ENCODE peak calls at places on chromosomes 4 and X, in six cellular contexts. M is stomach; Y is GM23248; O is adrenal gland; L is CD4-positive, CD25-positive, alpha-beta regulatory T cell; F is MM.1S. Z is an unnamed sample. For H3K4me1, the result is how much of the 10 kb centered on the place peaks cover.

GRCh38 chr4:159481936-159482335 is 379.1 kb downstream of the RAPGEF2 start:
- DNase-seq in M (no peak), Y (no peak), O (no peak), L (no peak), F (no peak), Z (no peak)

GRCh38 chrX:119240356-119240755 is 4.3 kb downstream of the PGRMC1 start:
- DNase-seq in M (no peak), Y (peak), O (peak), L (no peak), F (no peak), Z (no peak)

GRCh38 chrX:136659174-136659573 is 11.2 kb downstream of the CD40LG start:
- DNase-seq in M (no peak), Y (no peak), O (no peak), L (no peak), F (no peak), Z (no peak)

GRCh38 chr4:4417886-4418285 is 31.0 kb downstream of the NSG1 start:
- DNase-seq in M (peak), Y (no peak), O (no peak), L (no peak), F (no peak), Z (no peak)

GRCh38 chr4:162506253-162506652 is 342.5 kb upstream of the FSTL5 start:
- DNase-seq in M (no peak), Y (peak), O (no peak), L (no peak), F (no peak), Z (no peak)

GRCh38 chrX:30039768-30040167 is 175.6 kb upstream of the MAGEB2 start:
- DNase-seq in M (no peak), Y (no peak), O (no peak), L (no peak), F (no peak), Z (no peak)

GRCh38 chr4:65669008-65669971 is 999 bp downstream of the EPHA5 start:
- DNase-seq in M (no peak), Y (peak), O (no peak), L (no peak), F (no peak), Z (no peak)

GRCh38 chr4:90318208-90318607 is 191.0 kb downstream of the CCSER1 start:
- DNase-seq in M (no peak), Y (peak), O (no peak), L (no peak), F (peak), Z (no peak)

GRCh38 chrX:40434947-40435346 is 145.8 kb upstream of the ATP6AP2 start:
- DNase-seq in M (no peak), Y (peak), O (peak), L (no peak), F (no peak), Z (no peak)

DNA sequence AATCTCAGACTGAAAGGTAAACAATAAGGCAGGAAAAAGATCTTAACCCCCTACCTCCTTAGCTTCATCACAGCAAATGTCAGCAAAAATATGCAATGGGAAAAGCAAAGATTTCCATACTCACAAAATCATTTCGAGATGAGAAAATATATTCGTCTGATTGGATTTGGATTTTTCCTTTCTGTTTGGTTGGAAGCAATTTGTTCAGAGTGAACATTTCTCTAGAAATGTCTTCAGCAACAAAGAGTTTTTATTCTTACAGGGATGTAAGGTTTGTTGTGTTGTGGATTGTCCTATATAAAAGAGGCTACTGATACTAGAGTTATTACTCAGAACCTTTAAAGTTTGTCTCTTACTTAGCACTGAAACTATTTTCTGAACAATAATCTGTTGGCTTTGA is 23.8 kb downstream of the GRIA2 start:
- DNase-seq in M (no peak), Y (no peak), O (no peak), L (no peak), F (no peak), Z (no peak)
- H3K4me3 ChIP-seq in M (no peak), Y (no peak), O (no peak), L (no peak), F (no peak), Z (no peak)

DNA sequence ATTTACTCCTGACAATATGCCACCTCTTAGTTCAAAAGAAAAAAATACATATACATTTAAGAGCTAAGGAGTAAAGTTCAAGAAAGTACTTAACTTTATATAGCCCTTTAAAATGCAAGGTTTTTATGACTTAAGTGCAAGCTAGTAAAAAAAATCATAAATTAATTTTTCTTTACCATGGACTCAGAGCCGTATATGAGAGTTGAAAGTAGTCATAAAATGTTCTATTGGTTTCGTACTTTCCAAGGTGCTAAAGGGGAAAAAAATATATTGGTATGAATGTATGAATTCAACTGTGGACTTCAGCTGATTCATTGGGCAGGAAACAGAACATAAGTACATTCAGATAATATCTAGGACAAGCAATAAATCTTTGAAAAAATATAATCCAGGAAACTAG is 869.8 kb upstream of the AGA start:
- DNase-seq in M (no peak), Y (no peak), O (no peak), L (no peak), F (no peak), Z (no peak)
- H3K4me1 ChIP-seq in M (under half), Y (under half), O (under half), L (under half), F (under half), Z (under half)

GRCh38 chr4:77194366-77194765 is 37.4 kb downstream of the CCNG2 start:
- DNase-seq in M (no peak), Y (no peak), O (no peak), L (no peak), F (no peak), Z (no peak)

GRCh38 chr4:77193046-77193445 is 36.0 kb downstream of the CCNG2 start:
- DNase-seq in M (no peak), Y (no peak), O (no peak), L (no peak), F (no peak), Z (no peak)

GRCh38 chr4:77196866-77197265 is 39.9 kb downstream of the CCNG2 start:
- DNase-seq in M (no peak), Y (no peak), O (peak), L (no peak), F (peak), Z (no peak)

GRCh38 chr4:77194989-77195388 is 38.0 kb downstream of the CCNG2 start:
- DNase-seq in M (no peak), Y (no peak), O (no peak), L (no peak), F (no peak), Z (no peak)

DNA sequence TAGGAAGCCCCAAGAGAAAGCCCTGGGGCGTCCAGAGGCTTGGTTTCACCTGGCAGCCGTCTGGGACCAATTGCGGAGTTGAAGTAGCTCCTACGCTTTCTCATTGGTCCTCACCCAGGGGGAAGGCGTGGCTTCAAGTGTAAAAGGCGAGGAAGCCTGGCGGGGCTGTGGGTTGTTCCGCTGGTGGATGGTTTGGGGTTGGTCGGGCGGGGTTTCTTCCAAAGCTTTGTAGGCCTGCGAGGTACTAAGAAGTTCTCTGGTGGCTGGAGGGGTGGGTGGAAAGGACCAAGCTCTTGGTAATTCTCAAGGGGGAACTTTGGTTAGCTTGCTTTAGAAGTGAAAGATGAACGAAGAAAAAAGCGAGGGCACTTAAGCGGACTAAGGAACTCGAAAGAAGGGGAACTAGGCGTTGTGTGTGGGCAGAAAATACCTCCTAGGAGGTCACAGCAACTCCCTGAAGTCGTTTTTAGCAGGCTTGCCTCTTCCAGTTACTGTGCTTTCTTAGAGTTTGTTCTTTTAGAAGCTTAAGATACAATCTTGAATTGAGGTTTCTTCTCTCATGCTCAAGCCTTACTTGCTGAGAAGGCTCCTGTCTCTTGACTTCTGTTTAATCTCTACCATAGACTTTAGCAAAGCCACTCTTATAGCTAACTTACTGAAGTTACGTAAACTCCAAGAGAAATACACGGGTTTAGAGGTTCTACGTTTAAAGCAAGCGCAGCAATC is 36.7 kb downstream of the CCNG2 start:
- DNase-seq in M (peak), Y (no peak), O (peak), L (peak), F (peak), Z (peak)
- H3K4me3 ChIP-seq in M (no peak), Y (no peak), O (no peak), L (peak), F (peak), Z (no peak)

GRCh38 chr4:139973611-139974010 is 180.4 kb downstream of the MAML3 start:
- DNase-seq in M (no peak), Y (no peak), O (no peak), L (no peak), F (peak), Z (no peak)

GRCh38 chr4:139968831-139969230 is 185.2 kb downstream of the MAML3 start:
- DNase-seq in M (no peak), Y (no peak), O (no peak), L (no peak), F (no peak), Z (no peak)

GRCh38 chr4:139973015-139973414 is 181.0 kb downstream of the MAML3 start:
- DNase-seq in M (no peak), Y (peak), O (no peak), L (no peak), F (no peak), Z (no peak)

GRCh38 chr4:139969635-139970266 is 184.2 kb downstream of the MAML3 start:
- DNase-seq in M (no peak), Y (no peak), O (no peak), L (no peak), F (no peak), Z (no peak)

GRCh38 chr4:139972305-139972704 is 181.7 kb downstream of the MAML3 start:
- DNase-seq in M (no peak), Y (no peak), O (no peak), L (no peak), F (no peak), Z (no peak)
- H3K4me1 ChIP-seq in M (half or more), Y (under half), O (under half), L (under half), F (under half), Z (under half)

GRCh38 chr4:40998680-40999358 is 215.5 kb downstream of the APBB2 start:
- DNase-seq in M (no peak), Y (peak), O (no peak), L (no peak), F (no peak), Z (no peak)
- H3K4me3 ChIP-seq in M (no peak), Y (no peak), O (no peak), L (no peak), F (no peak), Z (peak)

GRCh38 chr4:688695-689497 is at the start of gene SLC49A3:
- DNase-seq in M (peak), Y (peak), O (no peak), L (no peak), F (no peak), Z (no peak)
- H3K4me1 ChIP-seq in M (under half), Y (under half), O (under half), L (under half), F (under half), Z (under half)

GRCh38 chr4:30399476-30399875 is 320.7 kb upstream of the PCDH7 start:
- DNase-seq in M (no peak), Y (no peak), O (no peak), L (no peak), F (no peak), Z (no peak)
- H3K4me3 ChIP-seq in M (no peak), Y (no peak), O (no peak), L (no peak), F (no peak), Z (no peak)

DNA sequence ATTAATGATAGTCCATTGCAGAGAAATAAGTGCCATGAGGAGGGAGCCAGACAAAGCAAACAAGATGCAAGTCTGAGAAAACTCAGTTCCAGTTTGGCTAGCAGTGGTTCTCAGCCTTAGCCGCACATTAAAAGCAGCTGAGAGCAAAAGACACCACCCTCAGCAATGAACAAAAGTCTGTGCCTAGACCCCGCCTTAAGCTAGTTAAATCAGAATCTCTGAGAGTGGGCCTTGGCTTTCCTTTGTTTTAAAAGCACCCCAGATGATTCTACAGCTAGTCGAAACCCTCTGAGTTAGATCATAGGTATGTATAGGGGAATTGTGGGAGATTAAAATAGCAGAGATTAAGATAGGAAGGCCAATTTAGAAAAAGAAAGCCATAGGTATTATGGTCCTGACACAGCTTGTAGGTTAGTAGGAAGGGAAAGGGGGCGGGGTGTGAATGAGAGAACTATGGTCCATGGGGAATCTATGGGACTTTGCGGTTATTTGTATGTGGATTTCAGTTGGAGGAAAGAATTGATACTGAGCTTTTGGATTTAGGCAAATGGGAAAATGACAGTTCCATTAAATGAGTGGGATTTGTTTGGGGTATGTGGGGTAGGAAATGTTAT is 12.0 kb downstream of the SPRY1 start:
- DNase-seq in M (no peak), Y (no peak), O (no peak), L (no peak), F (no peak), Z (no peak)
- H3K4me1 ChIP-seq in M (half or more), Y (under half), O (under half), L (under half), F (under half), Z (under half)

DNA sequence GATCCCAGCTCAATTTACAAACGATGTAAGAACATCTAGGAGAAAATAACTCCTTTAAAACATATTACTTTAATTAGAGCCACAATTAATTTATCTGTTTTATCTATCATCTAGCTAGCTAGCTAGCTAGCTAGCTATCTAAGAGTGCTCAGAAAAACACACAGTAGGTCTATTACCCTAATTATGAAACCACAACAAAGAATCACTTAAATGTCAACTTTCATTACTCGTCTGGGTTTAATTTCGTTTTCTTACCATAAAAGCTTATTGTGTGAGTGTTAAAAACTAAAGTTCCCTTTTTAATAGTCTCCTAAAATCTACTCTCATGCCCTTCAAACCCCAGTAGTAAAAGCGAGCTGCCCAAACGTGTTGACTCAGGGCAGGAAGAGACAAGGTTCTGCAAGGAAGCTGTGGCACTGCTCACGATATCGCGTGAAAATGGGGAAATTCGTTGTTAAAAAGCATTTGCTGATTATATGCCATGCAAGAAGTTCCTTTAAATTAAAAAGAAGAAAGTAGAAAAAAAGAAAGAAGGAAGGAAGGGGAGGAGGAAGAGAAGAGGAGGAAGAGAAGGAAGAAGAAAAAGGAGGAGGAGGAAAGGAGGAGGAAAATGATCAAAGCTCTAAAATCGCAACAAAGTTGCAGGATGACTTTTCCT is 617 bp downstream of the MBNL3 start:
- DNase-seq in M (no peak), Y (peak), O (peak), L (no peak), F (peak), Z (no peak)
- H3K4me3 ChIP-seq in M (peak), Y (peak), O (peak), L (peak), F (peak), Z (peak)

GRCh38 chr4:168835880-168836454 is 174.1 kb downstream of the CBR4 start:
- DNase-seq in M (no peak), Y (no peak), O (no peak), L (no peak), F (no peak), Z (no peak)

GRCh38 chr4:168836482-168836881 is 173.6 kb downstream of the CBR4 start:
- DNase-seq in M (no peak), Y (no peak), O (no peak), L (no peak), F (no peak), Z (no peak)

GRCh38 chr4:168840386-168840763 is 169.7 kb downstream of the CBR4 start:
- DNase-seq in M (no peak), Y (no peak), O (no peak), L (no peak), F (no peak), Z (no peak)

GRCh38 chr4:168839758-168840385 is 170.2 kb downstream of the CBR4 start:
- DNase-seq in M (no peak), Y (no peak), O (peak), L (no peak), F (no peak), Z (no peak)

DNA sequence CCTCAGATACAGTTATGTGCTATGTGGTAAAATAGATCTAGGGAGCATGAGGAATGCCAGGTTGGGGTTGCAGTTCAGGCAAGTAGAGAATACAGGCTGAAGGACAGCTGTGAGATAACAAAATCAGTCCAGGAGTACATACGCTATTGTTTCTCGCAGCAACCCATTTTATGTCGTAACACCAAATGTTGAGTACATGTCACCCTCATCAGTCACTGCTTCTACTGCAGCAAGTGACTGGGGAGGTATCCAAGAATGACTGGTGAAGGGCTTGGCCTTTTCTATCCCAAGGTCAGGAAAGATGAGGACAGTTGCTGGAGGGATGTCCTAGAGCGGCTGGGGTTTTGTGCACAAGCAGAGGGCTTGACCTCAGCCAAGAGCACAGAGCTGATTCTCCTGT is 172.1 kb downstream of the CBR4 start:
- DNase-seq in M (no peak), Y (no peak), O (peak), L (no peak), F (no peak), Z (no peak)
- H3K4me1 ChIP-seq in M (half or more), Y (under half), O (under half), L (under half), F (under half), Z (under half)